ENCODE peak calls at places on chromosomes 13 and 19, in five cellular contexts. Y is T-cell, H is RWPE1, K is pulmonary artery endothelial cell, Q is pancreas. B is an unnamed sample.

GRCh38 chr13:97491452-97491851 is 57.5 kb downstream of the RAP2A start:
- DNase-seq in Q (no peak), K (no peak), Y (no peak), H (no peak), B (no peak)

GRCh38 chr13:48222358-48223015 is 10.5 kb upstream of the ITM2B start:
- DNase-seq in Y (no peak), H (no peak), K (no peak), Q (no peak), B (no peak)

GRCh38 chr13:95931300-95932025 is 121.7 kb downstream of the UGGT2 start:
- DNase-seq in H (no peak), K (no peak), Q (no peak), Y (no peak), B (no peak)

GRCh38 chr19:12777217-12778019 is 2.1 kb upstream of the HOOK2 start:
- DNase-seq in K (no peak), Y (peak; percentile 62), H (peak; percentile 73), Q (peak; percentile 73), B (peak; percentile 89)

GRCh38 chr13:109136873-109137272 is 507.5 kb downstream of the MYO16 start:
- DNase-seq in Q (no peak), Y (no peak), K (no peak), H (no peak), B (no peak)

GRCh38 chr19:52734340-52734892 is 428 bp downstream of the ZNF611 start:
- DNase-seq in K (no peak), H (peak; percentile 20), Y (no peak), Q (peak; percentile 13), B (no peak)

GRCh38 chr13:85261757-85262346 is 537.4 kb downstream of the SLITRK6 start:
- DNase-seq in H (peak; percentile 22), Y (no peak), K (no peak), Q (no peak), B (no peak)

GRCh38 chr13:27857271-27857670 is 62.5 kb upstream of the PDX1 start:
- DNase-seq in Q (no peak), K (no peak), Y (no peak), H (no peak), B (no peak)

GRCh38 chr19:2853015-2853606 is 11.8 kb downstream of the ZNF555 start:
- DNase-seq in K (no peak), H (no peak), Y (no peak), Q (no peak), B (no peak)

GRCh38 chr19:15081911-15082310 is at the start of gene OR1I1:
- DNase-seq in Q (no peak), K (no peak), Y (no peak), H (no peak), B (no peak)

GRCh38 chr19:50658438-50659317 is 9.4 kb downstream of the C19orf81 start:
- DNase-seq in Q (peak; percentile 57), Y (peak; percentile 38), H (peak; percentile 89), K (peak; percentile 41), B (peak; percentile 67)

GRCh38 chr19:19224852-19225494 is 13.2 kb downstream of the NCAN start:
- DNase-seq in H (peak; percentile 84), Y (peak; percentile 65), K (no peak), Q (peak; percentile 63), B (peak; percentile 77)

GRCh38 chr13:54185785-54186184 is 1157.2 kb downstream of the OLFM4 start:
- DNase-seq in Q (no peak), Y (no peak), H (peak; percentile 3), K (no peak), B (no peak)

GRCh38 chr13:73101608-73102007 is 42.8 kb downstream of the KLF5 start:
- DNase-seq in K (no peak), Y (no peak), H (no peak), Q (no peak), B (no peak)

GRCh38 chr13:79491715-79492114 is 10.8 kb downstream of the NDFIP2 start:
- DNase-seq in H (peak; percentile 74), Y (no peak), K (no peak), Q (no peak), B (no peak)

GRCh38 chr13:93577105-93577504 is 350.5 kb downstream of the GPC6 start:
- DNase-seq in Y (no peak), Q (no peak), K (no peak), H (no peak), B (no peak)

GRCh38 chr13:83622422-83622784 is 259.9 kb downstream of the SLITRK1 start:
- DNase-seq in K (no peak), Q (no peak), Y (no peak), H (peak; percentile 4), B (no peak)

GRCh38 chr13:30805603-30806011 is 70.3 kb downstream of the ALOX5AP start:
- DNase-seq in Q (peak; percentile 58), Y (no peak), H (no peak), K (no peak), B (no peak)

GRCh38 chr13:27076411-27076810 is 95.2 kb downstream of the USP12 start:
- DNase-seq in Q (no peak), Y (no peak), H (no peak), K (no peak), B (no peak)

GRCh38 chr13:95349267-95349666 is 48.0 kb upstream of the ABCC4 start:
- DNase-seq in Y (no peak), Q (no peak), K (no peak), H (no peak), B (no peak)

GRCh38 chr13:65188691-65189090 is 2041.4 kb downstream of the PCDH9 start:
- DNase-seq in K (no peak), Y (no peak), Q (no peak), H (no peak), B (no peak)

GRCh38 chr19:38571682-38572081 is 46.1 kb downstream of the MAP4K1 start:
- DNase-seq in K (no peak), Y (no peak), Q (no peak), H (no peak), B (no peak)

GRCh38 chr19:3135961-3136683 is at the start of gene GNA15:
- DNase-seq in Q (no peak), Y (peak; percentile 16), H (peak; percentile 75), K (no peak), B (no peak)

GRCh38 chr13:42354246-42355117 is 82.5 kb downstream of the AKAP11 start:
- DNase-seq in Q (no peak), Y (no peak), H (no peak), K (no peak), B (no peak)

GRCh38 chr13:40060318-40061007 is 405.0 kb downstream of the COG6 start:
- DNase-seq in K (no peak), Q (peak; percentile 95), H (peak; percentile 89), Y (no peak), B (no peak)

GRCh38 chr13:45340422-45341033 is 455 bp downstream of the TPT1 start:
- DNase-seq in K (peak; percentile 73), Q (peak; percentile 91), Y (peak; percentile 75), H (peak; percentile 60), B (peak; percentile 77)

GRCh38 chr13:77810430-77810829 is 108.2 kb downstream of the EDNRB start:
- DNase-seq in H (no peak), Y (no peak), Q (no peak), K (peak; percentile 1), B (no peak)